ENCODE peak calls at places on chromosomes 3 and 15, in four cellular contexts. One of them, this sample, is unnamed.

GRCh38 chr3:23129817-23130216 is 73.3 kb upstream of the UBE2E2 start:
- DNase-seq in HCT116: no peak
- DNase-seq in CD8-positive, alpha-beta T cell: no peak
- DNase-seq in H1: no peak
- DNase-seq in this sample: no peak

GRCh38 chr3:50371133-50371670 is 11.9 kb upstream of the TMEM115 start:
- DNase-seq in HCT116: no peak
- DNase-seq in CD8-positive, alpha-beta T cell: no peak
- DNase-seq in H1: no peak
- DNase-seq in this sample: no peak

GRCh38 chr15:43150171-43150929 is 17.0 kb downstream of the TMEM62 start:
- DNase-seq in HCT116: no peak
- DNase-seq in CD8-positive, alpha-beta T cell: no peak
- DNase-seq in H1: no peak
- DNase-seq in this sample: no peak

GRCh38 chr3:46490338-46491084 is 7.3 kb upstream of the RTP3 start:
- DNase-seq in HCT116: no peak
- DNase-seq in CD8-positive, alpha-beta T cell: no peak
- DNase-seq in H1: peak; percentile 8
- DNase-seq in this sample: no peak

GRCh38 chr3:189529889-189530288 is 101.3 kb upstream of the TP63 start:
- DNase-seq in HCT116: no peak
- DNase-seq in CD8-positive, alpha-beta T cell: no peak
- DNase-seq in H1: no peak
- DNase-seq in this sample: no peak

GRCh38 chr3:195010551-195011100 is 260.3 kb downstream of the XXYLT1 start:
- DNase-seq in HCT116: no peak
- DNase-seq in CD8-positive, alpha-beta T cell: no peak
- DNase-seq in H1: no peak
- DNase-seq in this sample: no peak

GRCh38 chr3:68878322-68878721 is 54.0 kb downstream of the TAFA4 start:
- DNase-seq in HCT116: no peak
- DNase-seq in CD8-positive, alpha-beta T cell: no peak
- DNase-seq in H1: no peak
- DNase-seq in this sample: no peak

GRCh38 chr3:12159227-12159601 is 502 bp upstream of the TIMP4 start:
- DNase-seq in HCT116: no peak
- DNase-seq in CD8-positive, alpha-beta T cell: no peak
- DNase-seq in H1: no peak
- DNase-seq in this sample: no peak

GRCh38 chr3:17442332-17443049 is 299.9 kb downstream of the TBC1D5 start:
- DNase-seq in HCT116: no peak
- DNase-seq in CD8-positive, alpha-beta T cell: no peak
- DNase-seq in H1: no peak
- DNase-seq in this sample: no peak

DNA sequence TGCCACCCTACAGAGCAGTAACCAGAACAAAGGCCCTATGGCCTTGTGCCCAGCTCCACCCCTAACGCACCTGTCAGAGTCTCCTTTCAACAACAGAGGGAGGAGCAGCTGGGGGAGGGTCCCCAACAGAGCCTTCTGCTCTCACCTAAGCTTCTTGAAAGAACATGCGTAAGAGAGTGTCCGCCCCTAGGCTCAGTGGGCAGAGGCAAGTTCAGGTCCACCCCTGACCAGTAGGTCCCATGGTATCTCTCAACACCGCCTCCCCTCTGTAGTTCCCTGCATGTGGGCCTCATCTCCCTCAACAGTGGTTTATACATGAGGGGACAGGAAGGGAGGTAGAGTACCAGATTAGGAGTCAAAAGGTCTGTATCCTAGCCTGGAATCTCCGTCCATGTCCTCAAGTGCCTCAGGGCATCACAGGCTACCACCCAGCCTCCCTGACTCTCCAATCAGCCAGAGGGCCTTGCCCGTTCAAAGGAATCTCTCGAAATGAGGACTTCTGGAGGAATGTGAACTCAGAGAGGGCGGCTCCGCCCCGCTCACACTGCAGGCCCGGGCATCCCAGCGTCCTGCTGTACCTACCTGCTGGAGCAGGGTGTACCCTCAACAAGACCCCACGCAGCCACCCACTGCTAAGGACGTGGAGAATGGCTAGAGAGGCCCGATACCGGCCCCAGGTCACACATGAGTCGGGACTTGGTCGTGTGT is 680 bp downstream of the POC1A start:
- DNase-seq in HCT116: peak; percentile 55
- DNase-seq in CD8-positive, alpha-beta T cell: no peak
- DNase-seq in H1: peak; percentile 71
- DNase-seq in this sample: no peak
- TF ChIP-seq CTCF in HCT116: no peak
- TF ChIP-seq CTCF in CD8-positive, alpha-beta T cell: no peak
- TF ChIP-seq CTCF in H1: no peak
- TF ChIP-seq CTCF in this sample: no peak

GRCh38 chr15:65062061-65062460 is 5.7 kb downstream of the RASL12 start:
- DNase-seq in HCT116: no peak
- DNase-seq in CD8-positive, alpha-beta T cell: no peak
- DNase-seq in H1: no peak
- DNase-seq in this sample: no peak
- H3K4me1 ChIP-seq in HCT116: peaks cover 13% of the 10 kb centered on the region
- H3K4me1 ChIP-seq in CD8-positive, alpha-beta T cell: no peaks in the 10 kb centered on the region
- H3K4me1 ChIP-seq in H1: no peaks in the 10 kb centered on the region
- H3K4me1 ChIP-seq in this sample: peaks cover 77% of the 10 kb centered on the region

GRCh38 chr3:149751551-149751950 is 738 bp downstream of the COMMD2 start:
- DNase-seq in HCT116: no peak
- DNase-seq in CD8-positive, alpha-beta T cell: no peak
- DNase-seq in H1: no peak
- DNase-seq in this sample: no peak

GRCh38 chr3:149753717-149754116 is 1.4 kb upstream of the COMMD2 start:
- DNase-seq in HCT116: no peak
- DNase-seq in CD8-positive, alpha-beta T cell: no peak
- DNase-seq in H1: no peak
- DNase-seq in this sample: no peak

GRCh38 chr3:149752788-149753136 is 473 bp upstream of the COMMD2 start:
- DNase-seq in HCT116: no peak
- DNase-seq in CD8-positive, alpha-beta T cell: no peak
- DNase-seq in H1: no peak
- DNase-seq in this sample: no peak

DNA sequence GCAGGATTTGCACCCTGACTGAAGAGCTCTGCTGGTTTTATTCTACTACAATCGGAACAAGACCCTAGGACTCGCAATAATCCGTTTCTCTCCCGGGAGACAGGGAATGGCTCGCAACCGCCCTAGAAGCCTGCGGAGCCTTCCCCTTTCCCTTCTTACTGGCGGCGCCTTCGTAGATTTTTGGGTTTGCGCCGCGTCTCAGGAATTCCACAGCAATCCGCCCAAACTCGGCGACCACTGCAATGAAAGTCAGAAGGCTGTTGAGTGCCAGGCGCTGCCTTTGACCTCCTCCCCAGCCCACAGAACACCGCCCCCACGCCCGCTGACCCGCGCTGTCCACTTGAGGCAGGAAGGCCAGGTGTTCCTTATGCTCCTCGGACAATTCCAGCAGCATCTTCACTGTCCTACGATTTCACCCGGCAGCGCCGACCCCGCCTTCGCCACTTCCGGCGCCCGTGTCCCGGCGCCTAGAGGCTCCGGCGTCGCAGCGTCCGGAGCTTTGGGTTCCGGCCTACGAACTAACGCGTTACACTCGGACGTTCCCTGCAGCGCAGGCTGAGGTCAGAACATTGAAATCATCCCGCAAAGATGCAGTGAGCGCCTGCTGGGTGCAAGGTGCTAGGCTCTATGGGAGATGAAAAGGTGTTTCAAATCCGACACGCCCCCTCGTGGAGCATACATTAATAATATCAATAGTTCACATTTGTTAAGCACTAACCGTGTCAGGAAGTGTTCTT is at the start of gene COMMD2:
- DNase-seq in HCT116: peak; percentile 97
- DNase-seq in CD8-positive, alpha-beta T cell: peak; percentile 63
- DNase-seq in H1: peak; percentile 81
- DNase-seq in this sample: peak; percentile 28
- TF ChIP-seq CTCF in HCT116: peak; percentile 80
- TF ChIP-seq CTCF in CD8-positive, alpha-beta T cell: peak; percentile 55
- TF ChIP-seq CTCF in H1: peak; percentile 6
- TF ChIP-seq CTCF in this sample: peak; percentile 31

GRCh38 chr15:49604625-49605409 is 15.8 kb downstream of the FAM227B start:
- DNase-seq in HCT116: no peak
- DNase-seq in CD8-positive, alpha-beta T cell: no peak
- DNase-seq in H1: no peak
- DNase-seq in this sample: no peak

GRCh38 chr15:49610166-49610918 is 10.3 kb downstream of the FAM227B start:
- DNase-seq in HCT116: no peak
- DNase-seq in CD8-positive, alpha-beta T cell: no peak
- DNase-seq in H1: no peak
- DNase-seq in this sample: no peak

GRCh38 chr15:49605588-49605987 is 15.0 kb downstream of the FAM227B start:
- DNase-seq in HCT116: no peak
- DNase-seq in CD8-positive, alpha-beta T cell: no peak
- DNase-seq in H1: no peak
- DNase-seq in this sample: no peak

DNA sequence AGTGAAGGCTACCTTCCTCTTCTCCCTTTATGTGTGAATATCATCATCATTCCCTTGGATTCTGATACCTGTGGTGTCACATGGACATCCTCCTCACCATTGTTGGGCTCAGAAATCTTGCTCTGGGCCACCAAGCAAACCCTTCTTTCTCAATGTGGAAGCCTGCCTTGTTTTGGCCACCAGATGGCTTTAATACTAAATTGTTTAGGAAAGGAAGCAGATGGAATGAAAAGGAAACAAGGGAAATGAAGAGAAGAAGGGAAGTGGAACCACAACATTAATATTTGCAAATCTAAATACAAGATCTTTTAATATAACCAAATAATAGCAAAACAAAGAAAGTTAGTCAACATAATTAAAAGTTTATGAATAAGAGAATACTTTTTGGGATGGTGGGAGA is 14.0 kb downstream of the FAM227B start:
- DNase-seq in HCT116: no peak
- DNase-seq in CD8-positive, alpha-beta T cell: no peak
- DNase-seq in H1: no peak
- DNase-seq in this sample: no peak
- H3K4me1 ChIP-seq in HCT116: no peaks in the 10 kb centered on the region
- H3K4me1 ChIP-seq in CD8-positive, alpha-beta T cell: no peaks in the 10 kb centered on the region
- H3K4me1 ChIP-seq in H1: no peaks in the 10 kb centered on the region
- H3K4me1 ChIP-seq in this sample: no peaks in the 10 kb centered on the region

DNA sequence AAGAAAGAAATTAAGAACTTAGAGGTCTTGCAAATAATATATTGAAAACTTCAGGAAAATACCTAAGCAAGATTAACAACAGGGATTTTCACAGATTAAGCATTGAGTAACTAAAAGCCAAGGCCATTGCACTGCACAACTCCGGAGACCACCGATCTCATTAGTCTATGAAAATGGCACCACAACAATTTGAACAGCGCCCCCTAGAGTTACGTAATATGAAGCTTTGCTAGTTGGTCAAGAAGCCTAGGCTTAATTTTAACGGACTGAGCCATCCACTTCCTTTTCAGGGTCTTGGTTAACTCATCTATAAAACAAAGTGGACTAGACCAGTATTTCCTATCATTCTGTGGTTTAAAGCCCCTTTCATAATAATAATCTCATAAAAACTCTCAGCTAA is 24.8 kb downstream of the TMEM212 start:
- DNase-seq in HCT116: peak; percentile 10
- DNase-seq in CD8-positive, alpha-beta T cell: no peak
- DNase-seq in H1: no peak
- DNase-seq in this sample: no peak
- TF ChIP-seq CTCF in HCT116: no peak
- TF ChIP-seq CTCF in CD8-positive, alpha-beta T cell: no peak
- TF ChIP-seq CTCF in H1: no peak
- TF ChIP-seq CTCF in this sample: no peak

DNA sequence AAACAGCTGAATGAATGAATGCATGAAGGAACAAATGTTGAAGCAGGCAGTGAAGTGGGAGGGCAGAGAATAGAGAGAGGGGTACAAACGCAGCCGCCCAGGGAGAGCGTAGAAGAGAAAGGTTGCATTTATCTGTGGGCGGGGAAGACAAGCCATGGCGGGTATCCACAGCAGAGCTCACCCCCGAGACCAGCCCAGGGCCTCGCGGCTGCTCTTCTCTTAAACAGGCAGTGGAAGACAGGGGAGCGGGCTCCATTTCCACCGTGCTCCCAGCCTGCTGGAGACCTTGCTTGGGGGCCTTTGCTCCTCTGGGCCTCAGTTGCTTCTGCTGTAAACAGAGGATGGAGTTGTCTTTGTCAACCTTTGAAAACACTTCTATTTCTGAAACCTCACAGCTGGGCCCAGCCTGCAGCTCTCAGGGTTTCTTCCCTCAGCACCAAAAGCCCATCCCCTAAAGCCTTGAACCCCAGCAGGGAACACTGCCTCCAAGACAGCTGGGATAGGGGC is 259.5 kb downstream of the UACA start:
- DNase-seq in HCT116: no peak
- DNase-seq in CD8-positive, alpha-beta T cell: no peak
- DNase-seq in H1: no peak
- DNase-seq in this sample: no peak
- H3K4me1 ChIP-seq in HCT116: peaks cover 42% of the 10 kb centered on the region
- H3K4me1 ChIP-seq in CD8-positive, alpha-beta T cell: peaks cover 42% of the 10 kb centered on the region
- H3K4me1 ChIP-seq in H1: peaks cover 18% of the 10 kb centered on the region
- H3K4me1 ChIP-seq in this sample: peaks cover 36% of the 10 kb centered on the region